ENCODE peak calls at places on chromosomes 13 and 19, in five cellular contexts. T is cardiac muscle cell, N is A549, G is AG04450, P is AG10803. L is an unnamed sample.

GRCh38 chr13:47396915-47397314 is 500.1 kb upstream of the HTR2A start:
- DNase-seq in T (no peak), N (no peak), G (no peak), P (no peak), L (no peak)

GRCh38 chr13:100887729-100888151 is 213.1 kb upstream of the TMTC4 start:
- DNase-seq in T (peak; percentile 13), N (no peak), G (no peak), P (peak; percentile 85), L (no peak)

GRCh38 chr13:23609414-23610186 is 39.4 kb downstream of the TNFRSF19 start:
- DNase-seq in T (peak; percentile 67), N (no peak), G (peak; percentile 29), P (peak; percentile 62), L (no peak)

GRCh38 chr13:33186851-33187250 is 98.7 kb downstream of the STARD13 start:
- DNase-seq in T (peak; percentile 78), N (no peak), G (no peak), P (no peak), L (no peak)

GRCh38 chr13:22270881-22271280 is 600.0 kb downstream of the FGF9 start:
- DNase-seq in T (no peak), N (no peak), G (no peak), P (no peak), L (no peak)

GRCh38 chr13:25920277-25920676 is 131.5 kb downstream of the SHISA2 start:
- DNase-seq in T (no peak), N (no peak), G (no peak), P (no peak), L (no peak)

GRCh38 chr19:10141479-10141878 is 21.8 kb upstream of the EIF3G start:
- DNase-seq in T (no peak), N (no peak), G (no peak), P (no peak), L (no peak)

GRCh38 chr13:36298535-36299068 is 988 bp upstream of the CCDC169 start:
- DNase-seq in T (peak; percentile 12), N (no peak), G (no peak), P (no peak), L (no peak)

GRCh38 chr19:30584121-30584520 is 211.9 kb downstream of the ZNF536 start:
- DNase-seq in T (no peak), N (no peak), G (no peak), P (no peak), L (peak; percentile 89)

GRCh38 chr13:80070024-80070703 is 270.8 kb downstream of the SPRY2 start:
- DNase-seq in T (no peak), N (no peak), G (no peak), P (no peak), L (no peak)

GRCh38 chr13:36887758-36888521 is 32.1 kb downstream of the SMAD9 start:
- DNase-seq in T (no peak), N (no peak), G (no peak), P (no peak), L (no peak)

GRCh38 chr13:78976696-78977095 is 317.7 kb upstream of the OBI1 start:
- DNase-seq in T (no peak), N (no peak), G (no peak), P (no peak), L (no peak)

GRCh38 chr13:48492123-48493075 is 40.5 kb downstream of the RCBTB2 start:
- DNase-seq in T (peak; percentile 91), N (no peak), G (no peak), P (peak; percentile 78), L (no peak)

GRCh38 chr19:19214892-19215291 is 3.1 kb downstream of the NCAN start:
- DNase-seq in T (peak; percentile 59), N (no peak), G (peak; percentile 21), P (peak; percentile 18), L (no peak)

GRCh38 chr13:27425918-27426630 is 1.7 kb downstream of the GTF3A start:
- DNase-seq in T (peak; percentile 81), N (peak; percentile 51), G (no peak), P (peak; percentile 81), L (no peak)

GRCh38 chr13:107743983-107744382 is 471.4 kb downstream of the LIG4 start:
- DNase-seq in T (peak; percentile 33), N (no peak), G (peak; percentile 39), P (peak; percentile 43), L (peak; percentile 61)

GRCh38 chr13:75258159-75258782 is 223.7 kb downstream of the TBC1D4 start:
- DNase-seq in T (peak; percentile 70), N (no peak), G (no peak), P (peak; percentile 49), L (no peak)

GRCh38 chr13:26881154-26881553 is 120.6 kb upstream of the GPR12 start:
- DNase-seq in T (peak; percentile 72), N (no peak), G (peak; percentile 3), P (peak; percentile 35), L (no peak)

GRCh38 chr13:37617162-37617561 is 18.6 kb upstream of the POSTN start:
- DNase-seq in T (peak; percentile 85), N (no peak), G (no peak), P (peak; percentile 98), L (no peak)

GRCh38 chr13:42600943-42601342 is 27.0 kb downstream of the TNFSF11 start:
- DNase-seq in T (peak; percentile 2), N (no peak), G (no peak), P (no peak), L (no peak)

GRCh38 chr13:38905081-38905480 is 85.5 kb downstream of the STOML3 start:
- DNase-seq in T (no peak), N (no peak), G (no peak), P (no peak), L (no peak)

GRCh38 chr19:3880471-3881271 is at the start of gene ATCAY:
- DNase-seq in T (peak; percentile 3), N (no peak), G (no peak), P (no peak), L (peak; percentile 91)

GRCh38 chr19:45097776-45098520 is 5.0 kb downstream of the PPP1R37 start:
- DNase-seq in T (peak; percentile 90), N (peak; percentile 95), G (peak; percentile 82), P (peak; percentile 92), L (no peak)

GRCh38 chr13:112900691-112901091 is 68.3 kb upstream of the MCF2L start:
- DNase-seq in T (no peak), N (no peak), G (no peak), P (no peak), L (peak; percentile 26)

GRCh38 chr19:11377237-11377636 is 2.8 kb downstream of the SWSAP1 start:
- DNase-seq in T (peak; percentile 85), N (peak; percentile 46), G (peak; percentile 76), P (peak; percentile 89), L (no peak)

GRCh38 chr13:98546402-98546801 is 30.5 kb downstream of the STK24 start:
- DNase-seq in T (no peak), N (no peak), G (no peak), P (no peak), L (peak; percentile 77)

GRCh38 chr13:95858286-95859075 is 181.5 kb downstream of the DNAJC3 start:
- DNase-seq in T (peak; percentile 85), N (no peak), G (no peak), P (no peak), L (no peak)

GRCh38 chr13:72437458-72437857 is 290.0 kb downstream of the MZT1 start:
- DNase-seq in T (no peak), N (no peak), G (peak; percentile 3), P (peak; percentile 46), L (no peak)

GRCh38 chr19:2270157-2270571 is 11.8 kb downstream of the PEAK3 start:
- DNase-seq in T (no peak), N (no peak), G (no peak), P (peak; percentile 42), L (no peak)

GRCh38 chr13:96460571-96460970 is 370.7 kb downstream of the HS6ST3 start:
- DNase-seq in T (peak; percentile 0), N (no peak), G (no peak), P (no peak), L (no peak)

GRCh38 chr19:34187011-34187410 is 14.7 kb downstream of the LSM14A start:
- DNase-seq in T (no peak), N (no peak), G (no peak), P (no peak), L (no peak)

GRCh38 chr19:46206176-46206575 is 23.4 kb upstream of the IGFL1 start:
- DNase-seq in T (no peak), N (no peak), G (no peak), P (no peak), L (no peak)

GRCh38 chr13:59178344-59178743 is 985.4 kb downstream of the DIAPH3 start:
- DNase-seq in T (peak; percentile 35), N (no peak), G (no peak), P (no peak), L (no peak)

GRCh38 chr13:24997367-24997967 is 98.5 kb upstream of the PABPC3 start:
- DNase-seq in T (peak; percentile 47), N (peak; percentile 11), G (no peak), P (peak; percentile 28), L (peak; percentile 53)

GRCh38 chr13:98216135-98216565 is 39.1 kb upstream of the RNF113B start:
- DNase-seq in T (peak; percentile 24), N (peak; percentile 13), G (peak; percentile 68), P (peak; percentile 83), L (no peak)

GRCh38 chr13:107099661-107100060 is 531.7 kb upstream of the ARGLU1 start:
- DNase-seq in T (no peak), N (no peak), G (peak; percentile 49), P (peak; percentile 76), L (no peak)

GRCh38 chr19:36421749-36422481 is 3.5 kb upstream of the ZFP82 start:
- DNase-seq in T (peak; percentile 5), N (no peak), G (no peak), P (no peak), L (no peak)

DNA sequence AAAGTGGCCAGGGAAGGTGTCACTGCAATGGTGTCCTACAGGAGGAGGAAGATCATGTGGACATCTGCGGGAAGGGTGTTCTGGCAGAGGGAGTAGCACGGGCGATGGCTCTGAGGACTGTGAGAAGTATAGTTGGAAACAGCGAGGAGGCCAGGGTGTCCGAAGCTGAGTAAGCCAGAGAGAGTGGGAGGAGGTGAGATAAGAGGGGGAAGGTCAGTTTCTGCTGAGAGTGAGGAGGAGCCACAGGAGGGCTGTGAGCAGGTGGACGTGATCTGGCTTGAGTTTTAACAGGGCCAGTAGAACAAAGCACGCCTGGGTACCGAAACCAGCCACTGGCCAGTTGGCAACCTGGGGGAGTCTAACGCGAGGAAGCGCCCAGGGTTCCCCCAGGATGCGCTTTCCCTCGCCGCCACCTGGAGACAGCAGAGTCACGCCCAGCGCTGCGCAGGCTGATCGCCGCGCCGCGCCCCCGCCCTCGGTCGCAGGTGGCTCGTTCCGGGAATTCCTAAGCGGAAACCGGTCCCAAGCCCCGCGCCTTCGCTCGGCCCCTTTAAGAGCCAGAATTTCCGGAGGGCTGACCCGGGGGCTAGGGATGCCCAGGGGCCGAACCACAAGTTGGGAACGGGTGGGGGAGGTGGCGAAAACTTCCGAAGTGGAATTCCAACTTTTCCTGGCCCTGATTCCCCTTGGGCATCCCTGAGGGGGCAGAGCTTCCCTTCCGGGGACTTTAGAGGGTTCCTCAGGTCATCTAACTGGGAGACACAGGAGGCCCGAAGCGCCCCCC is 1.1 kb upstream of the LSR start:
- DNase-seq in T (no peak), N (peak; percentile 78), G (no peak), P (no peak), L (peak; percentile 92)
- H3K4me3 ChIP-seq in T (peak overlapping the region; percentile 81), N (peak overlapping the region; percentile 48), G (no peak overlapping the region), P (no peak overlapping the region), L (peak overlapping the region; percentile 71)

GRCh38 chr19:55339225-55340143 is at the start of gene KMT5C:
- DNase-seq in T (peak; percentile 100), N (peak; percentile 100), G (peak; percentile 100), P (peak; percentile 100), L (peak; percentile 100)
- TF ChIP-seq CTCF in T (peak; percentile 39), N (no peak), G (peak; percentile 43), P (peak; percentile 43), L (no peak)

GRCh38 chr19:43527860-43528622 is 1.0 kb upstream of the ETHE1 start:
- DNase-seq in T (no peak), N (no peak), G (no peak), P (peak; percentile 32), L (no peak)
- H3K4me3 ChIP-seq in T (no peak overlapping the region), N (no peak overlapping the region), G (no peak overlapping the region), P (peak overlapping the region; percentile 83), L (no peak overlapping the region)

GRCh38 chr19:6278051-6278450 is 1.7 kb downstream of the MLLT1 start:
- DNase-seq in T (no peak), N (no peak), G (no peak), P (no peak), L (no peak)
- TF ChIP-seq CTCF in T (no peak), N (no peak), G (no peak), P (no peak), L (no peak)

L was measured in WERI-Rb-1.